ENCODE peak calls at places on chromosome 14, in four cellular contexts. O, A, L and Z are unnamed samples.

GRCh38 chr14:31420319-31421081 is at the start of gene HEATR5A:
- DNase-seq in L (peak; percentile 95), A (peak; percentile 95), O (peak; percentile 84), Z (peak; percentile 94)

GRCh38 chr14:53953002-53953827 is 3.4 kb downstream of the BMP4 start:
- DNase-seq in L (peak; percentile 87), A (no peak), O (no peak), Z (no peak)

GRCh38 chr14:93305708-93306418 is 27.0 kb downstream of the BTBD7 start:
- DNase-seq in L (no peak), A (no peak), O (no peak), Z (no peak)

GRCh38 chr14:30966415-30967363 is 58.8 kb upstream of the AP4S1 start:
- DNase-seq in O (no peak), L (no peak), A (no peak), Z (no peak)

GRCh38 chr14:91897121-91897701 is 29.9 kb upstream of the TC2N start:
- DNase-seq in L (peak; percentile 53), A (no peak), O (no peak), Z (no peak)

GRCh38 chr14:51846631-51847488 is 13.6 kb upstream of the GNG2 start:
- DNase-seq in L (peak; percentile 61), A (peak; percentile 74), O (peak; percentile 97), Z (peak; percentile 73)

GRCh38 chr14:72892103-72892878 is 1.6 kb downstream of the DPF3 start:
- DNase-seq in L (no peak), O (no peak), A (peak; percentile 35), Z (no peak)

GRCh38 chr14:71414631-71415403 is 507.6 kb downstream of the PCNX1 start:
- DNase-seq in L (no peak), A (no peak), O (no peak), Z (no peak)

GRCh38 chr14:49984419-49984818 is 91.5 kb downstream of the ARF6 start:
- DNase-seq in L (no peak), O (no peak), A (no peak), Z (no peak)

GRCh38 chr14:19823765-19824164 is 20.2 kb downstream of the OR4N2 start:
- DNase-seq in A (no peak), O (no peak), L (no peak), Z (no peak)

GRCh38 chr14:69592923-69593677 is 18.3 kb upstream of the SUSD6 start:
- DNase-seq in O (no peak), L (peak; percentile 34), A (no peak), Z (no peak)

GRCh38 chr14:68814376-68815287 is 21.8 kb upstream of the ZFP36L1 start:
- DNase-seq in O (peak; percentile 62), A (peak; percentile 62), L (peak; percentile 73), Z (peak; percentile 44)

GRCh38 chr14:58626441-58626840 is 11.3 kb upstream of the DACT1 start:
- DNase-seq in O (no peak), L (no peak), A (no peak), Z (no peak)

GRCh38 chr14:78092040-78092439 is 78.1 kb upstream of the NRXN3 start:
- DNase-seq in L (no peak), O (no peak), A (no peak), Z (no peak)

GRCh38 chr14:73725116-73726024 is 11.2 kb upstream of the PNMA1 start:
- DNase-seq in O (no peak), L (no peak), A (no peak), Z (no peak)

GRCh38 chr14:90398841-90399540 is 2.2 kb downstream of the CALM1 start:
- DNase-seq in O (no peak), A (no peak), L (no peak), Z (no peak)

GRCh38 chr14:91264151-91265150 is 19.9 kb upstream of the GPR68 start:
- DNase-seq in L (no peak), O (no peak), A (no peak), Z (no peak)

GRCh38 chr14:96648506-96649326 is 146.5 kb downstream of the PAPOLA start:
- DNase-seq in A (no peak), L (no peak), O (no peak), Z (no peak)

GRCh38 chr14:34930591-34931069 is 52.2 kb upstream of the SRP54 start:
- DNase-seq in O (peak; percentile 68), A (no peak), L (no peak), Z (no peak)

GRCh38 chr14:49769581-49770211 is 1.7 kb downstream of the KLHDC2 start:
- DNase-seq in O (no peak), A (no peak), L (no peak), Z (no peak)

GRCh38 chr14:29822430-29822709 is 105.3 kb downstream of the PRKD1 start:
- DNase-seq in A (no peak), L (no peak), O (no peak), Z (no peak)

GRCh38 chr14:89429206-89430091 is 12.4 kb upstream of the FOXN3 start:
- DNase-seq in A (no peak), L (no peak), O (no peak), Z (no peak)

GRCh38 chr14:105912641-105913180 is 386.3 kb downstream of the TMEM121 start:
- DNase-seq in O (no peak), L (no peak), A (no peak), Z (no peak)
- H3K9me3 ChIP-seq in O (no peaks in the 10 kb centered on the region), L (no peaks in the 10 kb centered on the region), A (no peaks in the 10 kb centered on the region), Z (no peaks in the 10 kb centered on the region)

GRCh38 chr14:41810362-41810761 is 203.7 kb downstream of the LRFN5 start:
- DNase-seq in L (no peak), O (no peak), A (no peak), Z (no peak)
- H3K9me3 ChIP-seq in L (no peaks in the 10 kb centered on the region), O (no peaks in the 10 kb centered on the region), A (no peaks in the 10 kb centered on the region), Z (no peaks in the 10 kb centered on the region)

GRCh38 chr14:104125011-104125410 is 13.4 kb upstream of the KIF26A start:
- DNase-seq in A (no peak), L (no peak), O (no peak), Z (no peak)

GRCh38 chr14:104120281-104120741 is 18.1 kb upstream of the KIF26A start:
- DNase-seq in A (no peak), L (no peak), O (no peak), Z (no peak)

GRCh38 chr14:104121142-104121541 is 17.2 kb upstream of the KIF26A start:
- DNase-seq in O (no peak), A (no peak), L (no peak), Z (peak; percentile 3)

GRCh38 chr14:104126753-104127152 is 11.6 kb upstream of the KIF26A start:
- DNase-seq in L (no peak), O (no peak), A (no peak), Z (no peak)

GRCh38 chr14:104123879-104124278 is 14.5 kb upstream of the KIF26A start:
- DNase-seq in L (no peak), O (no peak), A (no peak), Z (no peak)
- H3K9me3 ChIP-seq in L (no peaks in the 10 kb centered on the region), O (peaks cover 15% of the 10 kb centered on the region), A (no peaks in the 10 kb centered on the region), Z (no peaks in the 10 kb centered on the region)

DNA sequence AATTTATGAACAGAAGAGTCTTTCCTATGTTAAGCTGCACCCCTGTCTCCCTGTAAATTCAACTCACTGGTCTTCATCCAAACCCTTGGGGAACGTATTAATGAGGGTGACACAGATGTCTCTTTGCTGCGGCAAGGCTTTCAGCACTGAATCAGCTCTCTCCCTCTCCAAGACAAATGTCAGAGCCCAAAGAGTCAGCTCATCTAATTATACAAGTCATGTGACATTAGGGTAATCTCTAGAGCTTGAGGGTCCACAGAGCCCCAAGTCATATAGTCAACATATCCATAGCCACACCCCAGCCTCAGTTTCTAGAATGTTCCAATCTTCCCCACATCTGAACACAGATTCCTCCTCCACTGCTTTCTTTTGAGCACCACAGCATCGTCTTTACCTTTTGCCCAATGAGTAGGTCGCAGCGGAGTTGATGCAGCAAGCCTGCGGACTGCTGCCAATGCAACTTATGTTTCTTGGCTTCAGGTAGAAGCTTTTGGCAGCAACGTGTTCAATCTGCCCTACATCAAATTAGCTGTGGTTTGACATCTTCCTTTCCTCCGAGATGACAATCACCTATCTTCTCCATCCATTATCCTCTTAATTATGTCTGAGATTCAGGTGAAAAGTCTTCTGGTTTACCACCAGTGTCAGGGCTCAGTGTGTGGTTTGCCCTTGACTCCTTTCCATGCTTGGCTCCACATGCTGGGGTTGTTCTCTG is 5.3 kb downstream of the BATF start:
- DNase-seq in L (no peak), A (no peak), O (no peak), Z (no peak)
- H3K9me3 ChIP-seq in L (no peaks in the 10 kb centered on the region), A (no peaks in the 10 kb centered on the region), O (no peaks in the 10 kb centered on the region), Z (no peaks in the 10 kb centered on the region)

GRCh38 chr14:84544486-84544885 is 985.5 kb upstream of the FLRT2 start:
- DNase-seq in A (no peak), L (no peak), O (no peak), Z (no peak)
- H3K9me3 ChIP-seq in A (peaks cover 4% of the 10 kb centered on the region), L (no peaks in the 10 kb centered on the region), O (no peaks in the 10 kb centered on the region), Z (no peaks in the 10 kb centered on the region)

GRCh38 chr14:66216763-66217162 is 269.4 kb upstream of the CCDC196 start:
- DNase-seq in L (no peak), O (no peak), A (no peak), Z (no peak)
- H3K9me3 ChIP-seq in L (no peaks in the 10 kb centered on the region), O (no peaks in the 10 kb centered on the region), A (no peaks in the 10 kb centered on the region), Z (no peaks in the 10 kb centered on the region)

DNA sequence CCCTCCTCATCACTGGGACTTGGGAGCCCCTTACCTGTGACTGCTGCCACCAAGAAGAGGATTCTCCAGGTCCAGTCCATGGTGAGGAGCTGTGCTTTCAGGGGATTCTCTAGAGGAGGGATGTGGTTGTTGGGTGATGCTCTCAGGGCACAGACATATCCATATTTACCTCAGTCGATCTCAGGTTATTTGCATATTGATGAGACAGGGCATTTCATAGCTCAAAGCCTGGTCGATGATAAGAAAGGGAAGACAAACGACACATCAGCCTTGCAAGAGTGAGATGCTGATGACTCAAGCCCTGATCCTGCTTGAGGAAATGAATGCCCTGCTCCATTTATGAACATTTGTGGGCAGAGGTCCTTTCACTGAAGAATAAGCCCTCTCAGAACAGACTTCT is 981.0 kb downstream of the TMEM121 start:
- DNase-seq in A (no peak), L (no peak), O (no peak), Z (no peak)
- H3K9me3 ChIP-seq in A (no peaks in the 10 kb centered on the region), L (no peaks in the 10 kb centered on the region), O (no peaks in the 10 kb centered on the region), Z (no peaks in the 10 kb centered on the region)

GRCh38 chr14:24434676-24435075 is 4.9 kb downstream of the KHNYN start:
- DNase-seq in A (no peak), L (no peak), O (no peak), Z (no peak)
- H3K9me3 ChIP-seq in A (no peaks in the 10 kb centered on the region), L (no peaks in the 10 kb centered on the region), O (no peaks in the 10 kb centered on the region), Z (no peaks in the 10 kb centered on the region)